ENCODE peak calls at places on chromosomes 1 and 21, in ten cellular contexts. One of them, this sample, is unnamed.

GRCh38 chr21:32538147-32538792 is 47.1 kb downstream of the TCP10L start:
- DNase-seq in mucosa of descending colon: no peak
- DNase-seq in A673: peak; percentile 76
- DNase-seq in right lobe of liver: no peak
- DNase-seq in tibial nerve: no peak
- DNase-seq in H9: peak; percentile 18
- DNase-seq in CD8-positive, alpha-beta memory T cell: peak; percentile 14
- DNase-seq in body of pancreas: no peak
- DNase-seq in breast epithelium: no peak
- DNase-seq in testis: no peak
- DNase-seq in this sample: peak; percentile 36

GRCh38 chr1:171645553-171646336 is 6.7 kb downstream of the MYOC start:
- DNase-seq in mucosa of descending colon: no peak
- DNase-seq in A673: no peak
- DNase-seq in right lobe of liver: peak; percentile 62
- DNase-seq in tibial nerve: peak; percentile 55
- DNase-seq in H9: no peak
- DNase-seq in CD8-positive, alpha-beta memory T cell: no peak
- DNase-seq in body of pancreas: peak; percentile 30
- DNase-seq in breast epithelium: no peak
- DNase-seq in testis: peak; percentile 69
- DNase-seq in this sample: no peak

GRCh38 chr1:53842347-53842746 is 4.3 kb upstream of the NDC1 start:
- DNase-seq in mucosa of descending colon: no peak
- DNase-seq in A673: no peak
- DNase-seq in right lobe of liver: no peak
- DNase-seq in tibial nerve: no peak
- DNase-seq in H9: no peak
- DNase-seq in CD8-positive, alpha-beta memory T cell: no peak
- DNase-seq in body of pancreas: no peak
- DNase-seq in breast epithelium: no peak
- DNase-seq in testis: no peak
- DNase-seq in this sample: no peak

GRCh38 chr1:230375795-230376194 is 50.3 kb downstream of the PGBD5 start:
- DNase-seq in mucosa of descending colon: no peak
- DNase-seq in A673: no peak
- DNase-seq in right lobe of liver: no peak
- DNase-seq in tibial nerve: no peak
- DNase-seq in H9: no peak
- DNase-seq in CD8-positive, alpha-beta memory T cell: no peak
- DNase-seq in body of pancreas: peak; percentile 39
- DNase-seq in breast epithelium: no peak
- DNase-seq in testis: peak; percentile 19
- DNase-seq in this sample: no peak

GRCh38 chr1:244705268-244706234 is 52.6 kb downstream of the DESI2 start:
- DNase-seq in mucosa of descending colon: no peak
- DNase-seq in A673: no peak
- DNase-seq in right lobe of liver: no peak
- DNase-seq in tibial nerve: no peak
- DNase-seq in H9: no peak
- DNase-seq in CD8-positive, alpha-beta memory T cell: no peak
- DNase-seq in body of pancreas: peak; percentile 17
- DNase-seq in breast epithelium: no peak
- DNase-seq in testis: no peak
- DNase-seq in this sample: no peak

GRCh38 chr1:9910080-9910424 is at the start of gene CTNNBIP1:
- DNase-seq in mucosa of descending colon: no peak
- DNase-seq in A673: no peak
- DNase-seq in right lobe of liver: no peak
- DNase-seq in tibial nerve: no peak
- DNase-seq in H9: no peak
- DNase-seq in CD8-positive, alpha-beta memory T cell: no peak
- DNase-seq in body of pancreas: no peak
- DNase-seq in breast epithelium: no peak
- DNase-seq in testis: no peak
- DNase-seq in this sample: no peak

GRCh38 chr1:105632342-105633196 is 1423.9 kb upstream of the PRMT6 start:
- DNase-seq in mucosa of descending colon: peak; percentile 43
- DNase-seq in A673: no peak
- DNase-seq in right lobe of liver: no peak
- DNase-seq in tibial nerve: no peak
- DNase-seq in H9: no peak
- DNase-seq in CD8-positive, alpha-beta memory T cell: no peak
- DNase-seq in body of pancreas: no peak
- DNase-seq in breast epithelium: no peak
- DNase-seq in testis: no peak
- DNase-seq in this sample: no peak

GRCh38 chr1:10788592-10789006 is 7.8 kb downstream of the CASZ1 start:
- DNase-seq in mucosa of descending colon: no peak
- DNase-seq in A673: no peak
- DNase-seq in right lobe of liver: peak; percentile 83
- DNase-seq in tibial nerve: no peak
- DNase-seq in H9: peak; percentile 65
- DNase-seq in CD8-positive, alpha-beta memory T cell: no peak
- DNase-seq in body of pancreas: peak; percentile 76
- DNase-seq in breast epithelium: no peak
- DNase-seq in testis: no peak
- DNase-seq in this sample: no peak

GRCh38 chr1:174953657-174954435 is 45.9 kb upstream of the CACYBP start:
- DNase-seq in mucosa of descending colon: no peak
- DNase-seq in A673: no peak
- DNase-seq in right lobe of liver: no peak
- DNase-seq in tibial nerve: no peak
- DNase-seq in H9: no peak
- DNase-seq in CD8-positive, alpha-beta memory T cell: no peak
- DNase-seq in body of pancreas: no peak
- DNase-seq in breast epithelium: no peak
- DNase-seq in testis: no peak
- DNase-seq in this sample: no peak

GRCh38 chr1:31639543-31639942 is 5.1 kb downstream of the PEF1 start:
- DNase-seq in mucosa of descending colon: no peak
- DNase-seq in A673: peak; percentile 15
- DNase-seq in right lobe of liver: no peak
- DNase-seq in tibial nerve: no peak
- DNase-seq in H9: no peak
- DNase-seq in CD8-positive, alpha-beta memory T cell: no peak
- DNase-seq in body of pancreas: no peak
- DNase-seq in breast epithelium: no peak
- DNase-seq in testis: no peak
- DNase-seq in this sample: no peak

GRCh38 chr1:209805875-209806760 is at the start of gene IRF6:
- DNase-seq in mucosa of descending colon: peak; percentile 96
- DNase-seq in A673: peak; percentile 86
- DNase-seq in right lobe of liver: peak; percentile 93
- DNase-seq in tibial nerve: peak; percentile 47
- DNase-seq in H9: peak; percentile 98
- DNase-seq in CD8-positive, alpha-beta memory T cell: peak; percentile 71
- DNase-seq in body of pancreas: peak; percentile 97
- DNase-seq in breast epithelium: peak; percentile 97
- DNase-seq in testis: peak; percentile 95
- DNase-seq in this sample: peak; percentile 84

DNA sequence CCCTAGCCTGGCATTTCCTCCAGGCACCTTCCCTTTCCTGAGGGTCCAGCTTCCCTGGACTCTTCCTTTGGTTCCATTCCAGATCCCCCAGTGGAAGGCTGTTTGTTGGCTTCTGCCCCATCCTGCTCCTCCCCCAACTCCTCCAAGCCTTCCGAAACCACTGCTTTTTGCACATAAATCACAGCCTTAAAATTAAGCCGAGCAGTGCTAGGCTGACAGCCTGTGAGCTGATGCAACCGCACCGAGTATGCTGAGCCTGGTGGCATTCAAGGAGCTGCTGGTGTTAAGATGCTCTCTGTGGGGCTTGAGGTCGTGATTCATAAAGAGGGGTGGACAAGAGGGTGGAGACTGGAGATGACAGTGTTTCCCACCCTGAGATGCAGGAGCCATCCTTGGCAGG is 266.6 kb upstream of the C1orf174 start:
- DNase-seq in mucosa of descending colon: no peak
- DNase-seq in A673: no peak
- DNase-seq in right lobe of liver: no peak
- DNase-seq in tibial nerve: no peak
- DNase-seq in H9: no peak
- DNase-seq in CD8-positive, alpha-beta memory T cell: no peak
- DNase-seq in body of pancreas: no peak
- DNase-seq in breast epithelium: no peak
- DNase-seq in testis: no peak
- DNase-seq in this sample: no peak
- H3K9me3 ChIP-seq in mucosa of descending colon: no peaks in the 10 kb centered on the region
- H3K9me3 ChIP-seq in A673: no peaks in the 10 kb centered on the region
- H3K9me3 ChIP-seq in right lobe of liver: no peaks in the 10 kb centered on the region
- H3K9me3 ChIP-seq in tibial nerve: no peaks in the 10 kb centered on the region
- H3K9me3 ChIP-seq in H9: no peaks in the 10 kb centered on the region
- H3K9me3 ChIP-seq in CD8-positive, alpha-beta memory T cell: no peaks in the 10 kb centered on the region
- H3K9me3 ChIP-seq in body of pancreas: no peaks in the 10 kb centered on the region
- H3K9me3 ChIP-seq in breast epithelium: no peaks in the 10 kb centered on the region
- H3K9me3 ChIP-seq in testis: no peaks in the 10 kb centered on the region
- H3K9me3 ChIP-seq in this sample: no peaks in the 10 kb centered on the region

DNA sequence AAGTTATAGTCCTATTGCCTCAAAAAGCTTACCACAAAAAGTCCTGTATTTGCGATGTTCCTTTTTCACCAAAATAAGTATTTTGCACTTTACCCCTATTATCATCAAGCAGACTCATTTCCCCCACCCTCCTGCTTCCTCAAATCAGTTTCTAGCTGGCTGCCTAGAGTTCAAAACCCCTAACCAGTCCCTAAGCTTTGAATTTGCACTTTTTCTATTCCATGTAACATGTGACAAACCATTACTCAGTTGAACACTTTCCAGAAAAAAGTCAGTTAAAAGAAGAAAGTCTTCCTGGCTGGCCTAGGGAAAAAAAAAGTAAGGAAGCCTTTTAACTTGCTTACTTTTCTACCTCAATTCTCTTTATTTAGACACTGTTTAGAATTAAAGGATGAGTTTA is 8.2 kb downstream of the CEP170 start:
- DNase-seq in mucosa of descending colon: no peak
- DNase-seq in A673: no peak
- DNase-seq in right lobe of liver: no peak
- DNase-seq in tibial nerve: no peak
- DNase-seq in H9: no peak
- DNase-seq in CD8-positive, alpha-beta memory T cell: no peak
- DNase-seq in body of pancreas: no peak
- DNase-seq in breast epithelium: no peak
- DNase-seq in testis: no peak
- DNase-seq in this sample: no peak
- H3K9me3 ChIP-seq in mucosa of descending colon: no peaks in the 10 kb centered on the region
- H3K9me3 ChIP-seq in A673: no peaks in the 10 kb centered on the region
- H3K9me3 ChIP-seq in right lobe of liver: no peaks in the 10 kb centered on the region
- H3K9me3 ChIP-seq in tibial nerve: no peaks in the 10 kb centered on the region
- H3K9me3 ChIP-seq in H9: no peaks in the 10 kb centered on the region
- H3K9me3 ChIP-seq in CD8-positive, alpha-beta memory T cell: no peaks in the 10 kb centered on the region
- H3K9me3 ChIP-seq in body of pancreas: no peaks in the 10 kb centered on the region
- H3K9me3 ChIP-seq in breast epithelium: no peaks in the 10 kb centered on the region
- H3K9me3 ChIP-seq in testis: no peaks in the 10 kb centered on the region
- H3K9me3 ChIP-seq in this sample: no peaks in the 10 kb centered on the region

DNA sequence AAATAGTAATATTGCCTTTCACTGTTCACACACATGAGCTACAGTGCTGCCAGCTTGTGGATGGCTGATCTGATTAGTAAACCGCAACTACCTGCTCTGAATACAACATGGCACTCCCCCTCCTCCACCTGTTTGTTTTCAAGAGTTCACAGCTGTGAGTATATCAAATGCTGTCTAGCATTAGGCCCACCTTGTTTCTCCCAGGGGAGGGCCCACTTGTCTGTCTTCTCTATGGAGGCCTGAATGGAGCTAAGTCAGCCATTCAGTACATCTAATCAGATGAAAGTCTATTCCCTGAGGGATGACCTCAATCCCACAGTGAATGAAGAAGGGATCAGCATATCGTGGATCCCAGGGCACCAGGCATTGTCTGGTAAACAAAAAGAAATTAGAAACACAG is 25.4 kb upstream of the SSX2IP start:
- DNase-seq in mucosa of descending colon: no peak
- DNase-seq in A673: no peak
- DNase-seq in right lobe of liver: no peak
- DNase-seq in tibial nerve: no peak
- DNase-seq in H9: no peak
- DNase-seq in CD8-positive, alpha-beta memory T cell: no peak
- DNase-seq in body of pancreas: no peak
- DNase-seq in breast epithelium: no peak
- DNase-seq in testis: no peak
- DNase-seq in this sample: no peak
- H3K9me3 ChIP-seq in mucosa of descending colon: no peaks in the 10 kb centered on the region
- H3K9me3 ChIP-seq in A673: no peaks in the 10 kb centered on the region
- H3K9me3 ChIP-seq in right lobe of liver: no peaks in the 10 kb centered on the region
- H3K9me3 ChIP-seq in tibial nerve: no peaks in the 10 kb centered on the region
- H3K9me3 ChIP-seq in H9: no peaks in the 10 kb centered on the region
- H3K9me3 ChIP-seq in CD8-positive, alpha-beta memory T cell: no peaks in the 10 kb centered on the region
- H3K9me3 ChIP-seq in body of pancreas: no peaks in the 10 kb centered on the region
- H3K9me3 ChIP-seq in breast epithelium: no peaks in the 10 kb centered on the region
- H3K9me3 ChIP-seq in testis: no peaks in the 10 kb centered on the region
- H3K9me3 ChIP-seq in this sample: no peaks in the 10 kb centered on the region

DNA sequence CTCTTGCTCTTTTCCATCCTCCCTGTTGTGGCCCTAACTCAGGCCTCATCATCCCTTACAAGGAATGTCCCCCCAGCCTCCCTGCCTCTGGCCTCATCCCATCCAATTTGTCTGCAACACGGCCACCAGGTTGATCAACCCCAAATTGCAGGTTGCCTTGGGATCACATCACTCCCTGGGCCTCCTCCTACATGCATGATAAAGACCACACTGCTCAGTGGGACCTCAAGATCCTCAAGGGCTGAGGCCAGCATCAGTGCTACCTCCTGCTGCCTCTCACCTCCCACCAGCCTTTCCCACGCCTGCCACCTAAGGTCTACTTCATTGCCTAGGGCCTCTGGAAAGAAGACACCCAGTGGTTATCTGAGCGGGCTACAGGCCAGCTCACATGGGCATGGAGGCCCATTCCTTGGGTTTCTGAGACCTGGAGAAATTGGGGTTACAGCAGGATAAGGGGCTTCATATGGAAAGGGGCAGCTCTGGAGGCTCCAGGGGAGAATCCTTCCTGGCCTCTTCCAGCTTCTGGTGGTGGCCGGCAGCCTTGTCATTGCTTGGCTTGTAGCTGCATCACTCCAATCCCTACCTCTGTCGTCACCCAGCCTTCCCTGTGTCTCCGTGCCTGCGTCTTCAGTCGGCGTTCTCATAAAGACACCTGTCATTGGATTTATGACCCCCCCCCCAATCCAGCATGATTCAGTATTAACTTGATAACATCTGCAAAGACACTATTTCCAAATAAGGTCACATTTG is 60.5 kb downstream of the KLHDC7A start:
- DNase-seq in mucosa of descending colon: no peak
- DNase-seq in A673: no peak
- DNase-seq in right lobe of liver: no peak
- DNase-seq in tibial nerve: no peak
- DNase-seq in H9: peak; percentile 15
- DNase-seq in CD8-positive, alpha-beta memory T cell: no peak
- DNase-seq in body of pancreas: no peak
- DNase-seq in breast epithelium: no peak
- DNase-seq in testis: no peak
- DNase-seq in this sample: no peak
- H3K9me3 ChIP-seq in mucosa of descending colon: no peaks in the 10 kb centered on the region
- H3K9me3 ChIP-seq in A673: no peaks in the 10 kb centered on the region
- H3K9me3 ChIP-seq in right lobe of liver: no peaks in the 10 kb centered on the region
- H3K9me3 ChIP-seq in tibial nerve: no peaks in the 10 kb centered on the region
- H3K9me3 ChIP-seq in H9: no peaks in the 10 kb centered on the region
- H3K9me3 ChIP-seq in CD8-positive, alpha-beta memory T cell: no peaks in the 10 kb centered on the region
- H3K9me3 ChIP-seq in body of pancreas: no peaks in the 10 kb centered on the region
- H3K9me3 ChIP-seq in breast epithelium: no peaks in the 10 kb centered on the region
- H3K9me3 ChIP-seq in testis: no peaks in the 10 kb centered on the region
- H3K9me3 ChIP-seq in this sample: no peaks in the 10 kb centered on the region

GRCh38 chr21:29185633-29186032 is 55.2 kb downstream of the MAP3K7CL start:
- DNase-seq in mucosa of descending colon: no peak
- DNase-seq in A673: no peak
- DNase-seq in right lobe of liver: no peak
- DNase-seq in tibial nerve: no peak
- DNase-seq in H9: no peak
- DNase-seq in CD8-positive, alpha-beta memory T cell: no peak
- DNase-seq in body of pancreas: no peak
- DNase-seq in breast epithelium: no peak
- DNase-seq in testis: no peak
- DNase-seq in this sample: no peak
- H3K9me3 ChIP-seq in mucosa of descending colon: no peaks in the 10 kb centered on the region
- H3K9me3 ChIP-seq in A673: no peaks in the 10 kb centered on the region
- H3K9me3 ChIP-seq in right lobe of liver: no peaks in the 10 kb centered on the region
- H3K9me3 ChIP-seq in tibial nerve: no peaks in the 10 kb centered on the region
- H3K9me3 ChIP-seq in H9: no peaks in the 10 kb centered on the region
- H3K9me3 ChIP-seq in CD8-positive, alpha-beta memory T cell: no peaks in the 10 kb centered on the region
- H3K9me3 ChIP-seq in body of pancreas: no peaks in the 10 kb centered on the region
- H3K9me3 ChIP-seq in breast epithelium: no peaks in the 10 kb centered on the region
- H3K9me3 ChIP-seq in testis: no peaks in the 10 kb centered on the region
- H3K9me3 ChIP-seq in this sample: no peaks in the 10 kb centered on the region